ENCODE peak calls at places on chromosomes 11 and 22, in four cellular contexts. D, Y, R and B are unnamed samples.

GRCh38 chr11:748007-748359 is 719 bp downstream of the TALDO1 start:
- DNase-seq in D (no peak), R (no peak), Y (no peak), B (no peak)

GRCh38 chr11:60931897-60932296 is 7.6 kb downstream of the TMEM132A start:
- DNase-seq in R (no peak), Y (no peak), D (no peak), B (no peak)

GRCh38 chr11:72773291-72773690 is 20.6 kb downstream of the STARD10 start:
- DNase-seq in R (no peak), Y (no peak), D (peak), B (no peak)

GRCh38 chr22:27022256-27022655 is 364.9 kb downstream of the MIAT start:
- DNase-seq in D (no peak), R (peak), Y (no peak), B (no peak)

GRCh38 chr11:69488543-69488940 is 7.1 kb downstream of the LINC01488 start:
- DNase-seq in D (no peak), Y (no peak), R (no peak), B (no peak)

GRCh38 chr11:25943777-25944661 is 387.9 kb upstream of the ANO3 start:
- DNase-seq in D (no peak), Y (no peak), R (no peak), B (no peak)

GRCh38 chr22:42699281-42699681 is 21.4 kb downstream of the A4GALT start:
- DNase-seq in R (no peak), Y (no peak), D (no peak), B (no peak)

GRCh38 chr22:19800761-19801244 is 40.2 kb downstream of the TBX1 start:
- DNase-seq in R (no peak), D (no peak), Y (no peak), B (peak)

GRCh38 chr22:45201678-45202332 is 38.1 kb downstream of the NUP50 start:
- DNase-seq in D (peak), R (no peak), Y (no peak), B (no peak)

GRCh38 chr11:1433977-1434640 is 44.4 kb downstream of the BRSK2 start:
- DNase-seq in R (no peak), Y (no peak), D (no peak), B (no peak)

GRCh38 chr22:50317178-50317577 is 9.6 kb downstream of the DENND6B start:
- DNase-seq in R (no peak), Y (no peak), D (no peak), B (no peak)

GRCh38 chr11:14335712-14336111 is 23.3 kb downstream of the RRAS2 start:
- DNase-seq in D (no peak), R (no peak), Y (no peak), B (no peak)

GRCh38 chr11:87295237-87295636 is 257.5 kb downstream of the TMEM135 start:
- DNase-seq in D (no peak), R (no peak), Y (no peak), B (no peak)

GRCh38 chr22:45632791-45633515 is 38.7 kb upstream of the ATXN10 start:
- DNase-seq in D (no peak), Y (no peak), R (no peak), B (no peak)

GRCh38 chr22:44601189-44601588 is 100.8 kb upstream of the PRR5 start:
- DNase-seq in D (no peak), R (no peak), Y (no peak), B (no peak)

GRCh38 chr11:88543902-88544655 is 206.5 kb upstream of the CTSC start:
- DNase-seq in R (peak), Y (peak), D (peak), B (peak)

GRCh38 chr11:75151346-75152047 is 590 bp downstream of the SLCO2B1 start:
- DNase-seq in Y (no peak), R (no peak), D (no peak), B (no peak)

GRCh38 chr11:94768602-94769511 is 701 bp downstream of the AMOTL1 start:
- DNase-seq in D (no peak), Y (peak), R (no peak), B (peak)

GRCh38 chr11:111354601-111354891 is 24.5 kb downstream of the POU2AF1 start:
- DNase-seq in R (no peak), D (no peak), Y (no peak), B (no peak)

GRCh38 chr11:36233226-36233625 is 56.0 kb downstream of the COMMD9 start:
- DNase-seq in Y (no peak), D (no peak), R (no peak), B (no peak)

GRCh38 chr22:45968751-45969413 is 8.1 kb downstream of the WNT7B start:
- DNase-seq in Y (no peak), D (peak), R (peak), B (no peak)

GRCh38 chr11:116512841-116513240 is 259.9 kb downstream of the BUD13 start:
- DNase-seq in Y (no peak), R (no peak), D (no peak), B (no peak)

GRCh38 chr22:27850000-27850465 is 48.5 kb upstream of the MN1 start:
- DNase-seq in Y (no peak), R (no peak), D (no peak), B (no peak)

GRCh38 chr22:23401111-23401909 is 178.8 kb downstream of the IGLL1 start:
- DNase-seq in Y (no peak), R (no peak), D (peak), B (no peak)

GRCh38 chr11:104772806-104773241 is 125.4 kb downstream of the CASP12 start:
- DNase-seq in R (peak), D (peak), Y (no peak), B (no peak)

GRCh38 chr22:16783930-16784354 is 41.3 kb downstream of the XKR3 start:
- DNase-seq in D (no peak), Y (no peak), R (peak), B (no peak)

GRCh38 chr11:108009497-108010360 is 1.0 kb downstream of the CUL5 start:
- DNase-seq in Y (no peak), R (no peak), D (no peak), B (no peak)

GRCh38 chr11:111445586-111445985 is 66.5 kb upstream of the POU2AF1 start:
- DNase-seq in R (no peak), D (no peak), Y (no peak), B (no peak)

GRCh38 chr11:27395556-27396258 is 32.7 kb upstream of the CCDC34 start:
- DNase-seq in D (peak), R (peak), Y (no peak), B (no peak)

GRCh38 chr11:76801736-76802135 is 18.6 kb downstream of the TSKU start:
- DNase-seq in Y (no peak), D (no peak), R (no peak), B (no peak)

GRCh38 chr11:64146036-64146943 is 19.6 kb downstream of the MACROD1 start:
- DNase-seq in Y (no peak), D (no peak), R (peak), B (peak)

GRCh38 chr22:39997939-39998726 is 3.4 kb downstream of the FAM83F start:
- DNase-seq in D (no peak), R (peak), Y (no peak), B (peak)

GRCh38 chr11:125968363-125968762 is 22.5 kb downstream of the VSIG10L2 start:
- DNase-seq in D (no peak), R (no peak), Y (no peak), B (no peak)

GRCh38 chr22:45602824-45603301 is 68.8 kb upstream of the ATXN10 start:
- DNase-seq in R (no peak), Y (no peak), D (no peak), B (no peak)

GRCh38 chr11:12175694-12176241 is 65.4 kb downstream of the MICAL2 start:
- DNase-seq in D (no peak), Y (no peak), R (peak), B (no peak)

GRCh38 chr22:50575426-50575941 is 2.7 kb downstream of the CPT1B start:
- DNase-seq in R (no peak), Y (no peak), D (no peak), B (no peak)

GRCh38 chr22:37378642-37379058 is 48.6 kb downstream of the ELFN2 start:
- DNase-seq in R (peak), Y (no peak), D (no peak), B (no peak)

GRCh38 chr11:17386331-17387084 is 2.0 kb downstream of the KCNJ11 start:
- DNase-seq in R (peak), Y (no peak), D (no peak), B (peak)
- TF ChIP-seq CTCF in R (peak), Y (peak), D (peak), B (peak)

DNA sequence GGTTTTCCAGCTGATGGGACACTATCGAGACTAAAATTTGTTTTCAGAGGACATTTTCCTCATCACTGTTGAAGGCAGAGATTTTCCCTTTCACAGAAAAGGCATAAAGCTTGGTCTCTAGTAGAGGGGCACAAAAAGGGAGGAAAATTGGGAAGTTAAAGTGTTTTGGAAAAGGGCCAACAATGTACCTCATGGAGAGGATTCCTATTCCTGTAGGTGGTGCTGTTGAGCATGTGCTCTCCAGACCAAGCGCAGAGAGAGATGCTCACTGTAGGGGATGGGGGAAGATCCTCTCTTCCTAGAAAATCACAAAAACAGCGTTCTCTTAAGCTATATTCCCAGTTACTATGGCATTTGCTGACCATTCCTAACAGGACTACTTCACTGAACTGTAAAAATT is 44.9 kb downstream of the OR4C46 start:
- DNase-seq in Y (no peak), D (no peak), R (no peak), B (no peak)
- TF ChIP-seq CTCF in Y (no peak), D (no peak), R (no peak), B (no peak)

DNA sequence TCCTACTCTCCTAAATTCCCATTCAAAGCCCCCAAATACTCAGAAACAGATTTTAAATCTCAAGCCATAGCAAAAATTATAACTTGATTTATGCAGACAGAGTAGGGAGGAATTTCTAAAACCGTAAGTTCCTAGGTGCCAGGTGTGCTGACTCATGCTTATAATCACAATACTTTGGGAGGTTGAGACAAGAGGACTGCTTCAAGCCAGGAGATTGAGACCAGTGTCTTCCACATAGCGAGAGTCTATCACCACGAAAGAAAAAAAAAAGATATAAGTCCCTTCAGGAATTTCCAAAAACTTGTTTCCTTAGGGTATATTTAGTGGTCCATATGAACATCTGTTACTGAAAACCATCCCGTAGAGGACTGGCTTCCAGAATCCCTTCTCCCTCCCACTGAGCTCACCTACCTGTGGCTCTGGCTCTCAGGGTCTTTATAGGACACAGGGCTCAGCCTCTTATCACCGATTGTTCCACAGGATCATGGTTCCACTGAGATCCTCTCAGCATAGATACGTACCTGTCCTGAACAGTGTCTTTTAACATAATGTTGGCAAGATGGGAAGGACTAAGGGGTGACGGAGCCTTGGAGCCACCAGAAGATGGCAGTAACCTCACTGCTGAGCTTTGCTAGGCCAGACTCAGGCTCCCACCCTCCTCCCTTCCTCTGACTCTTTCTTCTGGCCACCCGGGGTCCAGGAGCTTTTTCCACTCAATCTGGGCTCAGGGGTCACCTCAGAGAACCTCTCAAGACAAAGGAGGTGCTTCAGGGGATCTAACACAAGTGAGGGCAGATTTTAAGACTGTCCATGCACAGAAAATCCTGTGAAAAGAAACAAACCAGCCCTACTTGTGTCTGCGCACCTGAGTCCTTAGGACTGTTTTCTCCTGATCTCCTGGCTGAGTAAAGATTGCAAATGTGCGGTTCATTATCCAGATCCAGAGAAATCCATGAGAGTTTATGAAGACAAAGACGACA is 117.5 kb upstream of the TOP3B start:
- DNase-seq in Y (no peak), R (no peak), D (no peak), B (no peak)
- TF ChIP-seq CTCF in Y (no peak), R (no peak), D (peak), B (no peak)

GRCh38 chr11:8209208-8209807 is 40.5 kb upstream of the RIC3 start:
- DNase-seq in Y (peak), R (no peak), D (no peak), B (no peak)
- TF ChIP-seq CTCF in Y (no peak), R (peak), D (peak), B (peak)

GRCh38 chr22:25383278-25383820 is 163.9 kb downstream of the CRYBB2 start:
- DNase-seq in Y (no peak), R (no peak), D (no peak), B (no peak)
- TF ChIP-seq CTCF in Y (no peak), R (no peak), D (no peak), B (no peak)

GRCh38 chr22:30288414-30289125 is 735 bp downstream of the CASTOR1 start:
- DNase-seq in Y (no peak), D (no peak), R (no peak), B (no peak)

GRCh38 chr22:30290679-30291333 is 1.5 kb upstream of the CASTOR1 start:
- DNase-seq in Y (no peak), R (no peak), D (no peak), B (peak)

GRCh38 chr22:30289126-30289979 is at the start of gene CASTOR1:
- DNase-seq in D (peak), R (peak), Y (peak), B (peak)

GRCh38 chr22:30290318-30290678 is 993 bp upstream of the CASTOR1 start:
- DNase-seq in R (no peak), Y (no peak), D (no peak), B (no peak)

GRCh38 chr22:30289980-30290313 is 642 bp upstream of the CASTOR1 start:
- DNase-seq in Y (no peak), D (no peak), R (no peak), B (no peak)
- TF ChIP-seq CTCF in Y (no peak), D (no peak), R (no peak), B (no peak)

GRCh38 chr11:95791385-95792033 is 1.2 kb downstream of the CEP57 start:
- DNase-seq in R (no peak), Y (no peak), D (no peak), B (no peak)

GRCh38 chr11:95789506-95790122 is at the start of gene FAM76B:
- DNase-seq in Y (peak), R (peak), D (peak), B (peak)

GRCh38 chr11:95790933-95791247 is 592 bp downstream of the CEP57 start:
- DNase-seq in Y (peak), D (no peak), R (peak), B (peak)

GRCh38 chr11:95790123-95790932 is at the start of gene CEP57:
- DNase-seq in D (peak), R (peak), Y (peak), B (peak)

GRCh38 chr11:95788921-95789505 is 569 bp downstream of the FAM76B start:
- DNase-seq in D (no peak), Y (peak), R (peak), B (peak)
- TF ChIP-seq CTCF in D (peak), Y (peak), R (no peak), B (peak)

GRCh38 chr11:121534131-121535093 is 81.6 kb upstream of the SORL1-AS1 start:
- DNase-seq in D (no peak), Y (no peak), R (no peak), B (no peak)
- TF ChIP-seq CTCF in D (peak), Y (no peak), R (no peak), B (no peak)